ENCODE peak calls at places on chromosomes 2 and 18, in eight cellular contexts. One of them, this sample, is unnamed.

GRCh38 chr2:226661789-226662545 is 137.7 kb downstream of the IRS1 start:
- DNase-seq in NCI-H69: peak; percentile 74
- DNase-seq in brain microvascular endothelial cell: peak; percentile 95
- DNase-seq in LoVo: peak; percentile 88
- DNase-seq in ureter: no peak
- DNase-seq in body of pancreas: peak; percentile 21
- DNase-seq in NCI-H1048: no peak
- DNase-seq in transverse colon: no peak
- DNase-seq in this sample: no peak

GRCh38 chr2:144947709-144948037 is 427.8 kb upstream of the ZEB2 start:
- DNase-seq in transverse colon: no peak
- DNase-seq in NCI-H69: no peak
- DNase-seq in body of pancreas: no peak
- DNase-seq in brain microvascular endothelial cell: no peak
- DNase-seq in NCI-H1048: no peak
- DNase-seq in LoVo: no peak
- DNase-seq in ureter: no peak
- DNase-seq in this sample: no peak

GRCh38 chr18:22800551-22800951 is 132.6 kb upstream of the RBBP8 start:
- DNase-seq in brain microvascular endothelial cell: no peak
- DNase-seq in NCI-H1048: no peak
- DNase-seq in NCI-H69: no peak
- DNase-seq in ureter: no peak
- DNase-seq in transverse colon: no peak
- DNase-seq in LoVo: no peak
- DNase-seq in body of pancreas: no peak
- DNase-seq in this sample: no peak

GRCh38 chr2:232350804-232351685 is 27.5 kb upstream of the ALPP start:
- DNase-seq in LoVo: no peak
- DNase-seq in ureter: no peak
- DNase-seq in NCI-H1048: no peak
- DNase-seq in brain microvascular endothelial cell: no peak
- DNase-seq in body of pancreas: no peak
- DNase-seq in NCI-H69: no peak
- DNase-seq in transverse colon: no peak
- DNase-seq in this sample: no peak

GRCh38 chr2:84022810-84023431 is 436.2 kb downstream of the SUCLG1 start:
- DNase-seq in NCI-H1048: peak; percentile 50
- DNase-seq in ureter: no peak
- DNase-seq in transverse colon: peak; percentile 15
- DNase-seq in LoVo: peak; percentile 69
- DNase-seq in brain microvascular endothelial cell: peak; percentile 20
- DNase-seq in NCI-H69: peak; percentile 15
- DNase-seq in body of pancreas: peak; percentile 26
- DNase-seq in this sample: no peak

GRCh38 chr2:129481306-129482219 is 497.9 kb upstream of the RAB6C start:
- DNase-seq in LoVo: no peak
- DNase-seq in NCI-H69: no peak
- DNase-seq in transverse colon: no peak
- DNase-seq in brain microvascular endothelial cell: no peak
- DNase-seq in ureter: no peak
- DNase-seq in body of pancreas: no peak
- DNase-seq in NCI-H1048: no peak
- DNase-seq in this sample: no peak

GRCh38 chr2:239385096-239386000 is 15.5 kb downstream of the HDAC4 start:
- DNase-seq in NCI-H1048: no peak
- DNase-seq in NCI-H69: no peak
- DNase-seq in LoVo: no peak
- DNase-seq in ureter: no peak
- DNase-seq in transverse colon: no peak
- DNase-seq in body of pancreas: no peak
- DNase-seq in brain microvascular endothelial cell: no peak
- DNase-seq in this sample: no peak

GRCh38 chr18:24189007-24189528 is 50.2 kb downstream of the CABYR start:
- DNase-seq in transverse colon: no peak
- DNase-seq in LoVo: no peak
- DNase-seq in brain microvascular endothelial cell: no peak
- DNase-seq in NCI-H69: no peak
- DNase-seq in body of pancreas: no peak
- DNase-seq in NCI-H1048: no peak
- DNase-seq in ureter: no peak
- DNase-seq in this sample: no peak

GRCh38 chr2:118800736-118801135 is 46.7 kb downstream of the EN1 start:
- DNase-seq in transverse colon: no peak
- DNase-seq in brain microvascular endothelial cell: no peak
- DNase-seq in LoVo: no peak
- DNase-seq in NCI-H69: no peak
- DNase-seq in body of pancreas: no peak
- DNase-seq in ureter: no peak
- DNase-seq in NCI-H1048: no peak
- DNase-seq in this sample: no peak

GRCh38 chr2:181399046-181399445 is 58.1 kb upstream of the ITGA4 start:
- DNase-seq in body of pancreas: no peak
- DNase-seq in brain microvascular endothelial cell: no peak
- DNase-seq in LoVo: no peak
- DNase-seq in transverse colon: no peak
- DNase-seq in NCI-H69: no peak
- DNase-seq in NCI-H1048: no peak
- DNase-seq in ureter: no peak
- DNase-seq in this sample: no peak

GRCh38 chr2:199443589-199444130 is 14.1 kb downstream of the SATB2 start:
- DNase-seq in brain microvascular endothelial cell: no peak
- DNase-seq in transverse colon: no peak
- DNase-seq in NCI-H1048: no peak
- DNase-seq in body of pancreas: no peak
- DNase-seq in ureter: no peak
- DNase-seq in LoVo: no peak
- DNase-seq in NCI-H69: no peak
- DNase-seq in this sample: no peak

GRCh38 chr2:167353605-167354280 is 465.5 kb downstream of the XIRP2 start:
- DNase-seq in NCI-H69: no peak
- DNase-seq in ureter: no peak
- DNase-seq in NCI-H1048: no peak
- DNase-seq in brain microvascular endothelial cell: no peak
- DNase-seq in LoVo: no peak
- DNase-seq in body of pancreas: no peak
- DNase-seq in transverse colon: no peak
- DNase-seq in this sample: no peak

GRCh38 chr2:208129804-208130712 is at the start of gene CRYGC:
- DNase-seq in LoVo: no peak
- DNase-seq in brain microvascular endothelial cell: no peak
- DNase-seq in body of pancreas: no peak
- DNase-seq in NCI-H1048: no peak
- DNase-seq in NCI-H69: no peak
- DNase-seq in transverse colon: peak; percentile 50
- DNase-seq in ureter: no peak
- DNase-seq in this sample: no peak